ENCODE peak calls at places on chromosomes 4 and X, in eight cellular contexts. L is Caco-2, R is heart left ventricle, F is Panc1, D is fibroblast of mammary gland, M is ovary, Q is adipocyte, J is OCI-LY7. N is an unnamed sample.

GRCh38 chr4:80507077-80507476 is 171.5 kb downstream of the CFAP299 start:
- DNase-seq in L (no peak), R (no peak), F (no peak), D (no peak), M (no peak), Q (no peak), J (peak; percentile 14), N (no peak)

GRCh38 chr4:176799653-176800052 is 6.9 kb upstream of the VEGFC start:
- DNase-seq in L (no peak), R (no peak), F (no peak), D (no peak), M (no peak), Q (no peak), J (no peak), N (no peak)

GRCh38 chrX:31837445-31837844 is 765.6 kb upstream of the FTHL17 start:
- DNase-seq in L (no peak), R (no peak), F (no peak), D (no peak), M (no peak), Q (no peak), J (no peak), N (no peak)

GRCh38 chr4:63232058-63232457 is 1177.2 kb downstream of the TECRL start:
- DNase-seq in L (no peak), R (no peak), F (no peak), D (no peak), M (no peak), Q (no peak), J (no peak), N (no peak)

GRCh38 chrX:69285881-69286545 is 120.8 kb upstream of the PJA1 start:
- DNase-seq in L (peak; percentile 37), R (peak; percentile 57), F (no peak), D (peak; percentile 25), M (peak; percentile 88), Q (peak; percentile 59), J (peak; percentile 49), N (peak; percentile 21)

GRCh38 chr4:166527500-166527899 is 654.5 kb downstream of the TLL1 start:
- DNase-seq in L (no peak), R (no peak), F (no peak), D (peak; percentile 59), M (no peak), Q (peak; percentile 18), J (no peak), N (peak; percentile 63)

GRCh38 chr4:12231098-12231497 is 802.4 kb upstream of the HS3ST1 start:
- DNase-seq in L (no peak), R (no peak), F (no peak), D (no peak), M (no peak), Q (no peak), J (no peak), N (no peak)

GRCh38 chr4:16597829-16598228 is 300.6 kb downstream of the LDB2 start:
- DNase-seq in L (no peak), R (no peak), F (no peak), D (peak; percentile 23), M (no peak), Q (peak; percentile 37), J (no peak), N (peak; percentile 52)

GRCh38 chr4:168766537-168767316 is 243.3 kb downstream of the CBR4 start:
- DNase-seq in L (no peak), R (no peak), F (no peak), D (peak; percentile 88), M (no peak), Q (peak; percentile 71), J (no peak), N (peak; percentile 73)

GRCh38 chr4:52619591-52619931 is 39.5 kb downstream of the USP46 start:
- DNase-seq in L (no peak), R (no peak), F (no peak), D (no peak), M (no peak), Q (no peak), J (no peak), N (no peak)

GRCh38 chr4:13173974-13174373 is 310.2 kb downstream of the RAB28 start:
- DNase-seq in L (no peak), R (peak; percentile 59), F (no peak), D (peak; percentile 74), M (no peak), Q (no peak), J (no peak), N (no peak)

GRCh38 chr4:153465922-153466636 is at the start of gene TMEM131L:
- DNase-seq in L (peak; percentile 77), R (peak; percentile 82), F (no peak), D (peak; percentile 47), M (peak; percentile 74), Q (peak; percentile 86), J (peak; percentile 88), N (peak; percentile 64)

GRCh38 chr4:47386592-47387235 is 76.8 kb downstream of the COMMD8 start:
- DNase-seq in L (no peak), R (no peak), F (no peak), D (no peak), M (no peak), Q (no peak), J (no peak), N (no peak)

GRCh38 chr4:47386146-47386545 is 77.4 kb downstream of the COMMD8 start:
- DNase-seq in L (no peak), R (no peak), F (no peak), D (no peak), M (no peak), Q (no peak), J (no peak), N (no peak)

GRCh38 chr4:47391256-47391655 is 72.2 kb downstream of the COMMD8 start:
- DNase-seq in L (no peak), R (no peak), F (no peak), D (no peak), M (no peak), Q (no peak), J (no peak), N (no peak)

DNA sequence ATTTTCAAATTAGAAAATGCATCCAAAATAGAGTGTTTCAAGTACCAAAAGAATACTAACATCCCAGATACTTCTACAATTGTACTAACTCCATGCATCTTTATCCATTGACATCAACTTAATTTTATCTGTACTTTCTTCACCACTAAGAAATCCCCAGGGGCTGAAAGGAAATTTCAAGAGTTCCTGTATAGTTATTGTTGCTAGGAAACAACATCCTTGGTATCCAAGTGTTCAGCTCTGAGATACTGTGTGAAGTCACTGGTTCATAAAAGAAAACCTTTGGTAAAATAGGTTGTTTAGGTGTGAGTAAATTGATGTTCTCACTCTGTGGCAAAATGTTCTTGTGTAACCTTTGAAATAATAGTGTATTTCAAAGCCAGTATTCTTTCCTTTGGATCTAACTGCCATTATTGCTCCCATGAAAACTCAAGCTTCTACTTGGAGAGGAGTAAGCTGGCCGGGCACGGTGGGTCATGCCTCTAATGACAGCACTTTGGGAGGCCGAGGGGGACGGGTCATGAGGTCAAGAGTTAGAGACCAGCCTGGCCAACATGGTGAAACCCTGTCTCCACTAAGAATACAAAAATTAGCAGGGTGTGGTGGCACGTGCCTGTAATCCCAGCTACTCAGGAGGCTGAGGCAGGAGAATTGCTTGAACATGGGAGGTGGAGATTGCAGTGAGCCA is 72.9 kb downstream of the COMMD8 start:
- DNase-seq in L (no peak), R (no peak), F (no peak), D (no peak), M (no peak), Q (no peak), J (no peak), N (peak; percentile 48)
- H3K4me3 ChIP-seq in L (no peak overlapping the region), R (no peak overlapping the region), F (no peak overlapping the region), D (no peak overlapping the region), M (no peak overlapping the region), Q (no peak overlapping the region), J (no peak overlapping the region), N (no peak overlapping the region)

DNA sequence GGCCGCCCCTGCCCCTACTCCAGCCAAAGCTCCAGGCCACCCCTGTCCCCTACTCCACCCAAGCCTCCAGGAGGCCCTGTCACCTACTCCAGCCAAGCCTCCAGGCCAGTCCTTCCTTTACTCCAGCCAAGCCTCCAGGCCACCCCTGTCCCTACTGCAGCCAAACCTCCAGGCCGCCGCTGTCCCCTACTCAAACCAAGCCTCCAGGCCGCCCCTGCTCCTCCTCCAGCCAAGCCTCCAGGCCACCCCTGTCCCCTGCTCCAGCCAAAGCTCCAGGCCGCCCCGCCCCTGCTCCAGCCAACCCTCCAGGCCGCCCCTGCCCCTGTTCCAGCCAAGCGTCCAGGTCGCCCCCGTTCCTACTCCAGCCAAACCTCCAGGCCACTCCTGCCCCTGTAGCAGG is 5.1 kb upstream of the ASMT start:
- DNase-seq in L (no peak), R (no peak), F (no peak), D (no peak), M (no peak), Q (no peak), J (no peak), N (no peak)
- H3K4me3 ChIP-seq in L (no peak overlapping the region), R (no peak overlapping the region), F (no peak overlapping the region), D (no peak overlapping the region), M (no peak overlapping the region), Q (no peak overlapping the region), J (no peak overlapping the region), N (no peak overlapping the region)

GRCh38 chr4:105555409-105555808 is 3.0 kb downstream of the ARHGEF38 start:
- DNase-seq in L (no peak), R (no peak), F (no peak), D (no peak), M (no peak), Q (no peak), J (no peak), N (no peak)
- H3K4me3 ChIP-seq in L (no peak overlapping the region), R (no peak overlapping the region), F (no peak overlapping the region), D (no peak overlapping the region), M (no peak overlapping the region), Q (no peak overlapping the region), J (no peak overlapping the region), N (no peak overlapping the region)

DNA sequence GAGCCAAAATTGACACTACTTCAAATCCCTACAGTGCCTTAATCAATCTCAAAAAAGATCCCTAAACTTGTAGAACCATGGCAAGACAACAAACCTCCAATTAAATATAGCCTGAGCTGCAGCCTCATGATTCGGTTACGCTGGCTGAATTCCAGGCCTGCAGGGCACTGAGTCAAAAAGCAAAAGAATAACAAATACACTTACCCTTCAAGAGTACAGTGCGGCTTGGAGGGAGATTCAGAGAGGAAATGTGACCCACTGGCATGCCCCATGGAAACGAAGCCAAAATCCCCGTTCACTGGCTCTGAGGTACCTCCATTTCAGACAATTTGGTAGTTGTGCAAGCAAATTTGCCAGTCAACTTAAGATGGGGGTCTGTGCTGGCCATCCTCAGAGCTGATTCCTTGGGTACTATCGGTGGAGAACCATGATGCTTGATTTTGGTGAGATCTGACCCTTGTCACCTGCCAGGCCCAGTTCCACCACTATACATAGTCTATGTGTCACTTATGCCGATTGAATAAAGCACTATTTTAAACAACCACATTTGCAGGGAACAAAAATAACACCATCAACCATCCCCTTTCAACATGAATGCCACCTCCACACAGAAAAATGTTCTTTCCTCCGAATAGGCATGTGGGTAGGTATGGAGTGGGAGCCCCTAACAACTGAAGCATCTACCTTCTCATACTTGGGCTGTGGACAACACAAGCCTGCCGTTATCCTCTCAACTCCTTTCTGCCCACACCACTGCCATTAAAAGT is 2.1 kb downstream of the C4orf54 start:
- DNase-seq in L (no peak), R (peak; percentile 59), F (no peak), D (peak; percentile 35), M (peak; percentile 78), Q (peak; percentile 83), J (no peak), N (peak; percentile 31)
- H3K4me3 ChIP-seq in L (no peak overlapping the region), R (no peak overlapping the region), F (no peak overlapping the region), D (no peak overlapping the region), M (no peak overlapping the region), Q (no peak overlapping the region), J (no peak overlapping the region), N (no peak overlapping the region)

DNA sequence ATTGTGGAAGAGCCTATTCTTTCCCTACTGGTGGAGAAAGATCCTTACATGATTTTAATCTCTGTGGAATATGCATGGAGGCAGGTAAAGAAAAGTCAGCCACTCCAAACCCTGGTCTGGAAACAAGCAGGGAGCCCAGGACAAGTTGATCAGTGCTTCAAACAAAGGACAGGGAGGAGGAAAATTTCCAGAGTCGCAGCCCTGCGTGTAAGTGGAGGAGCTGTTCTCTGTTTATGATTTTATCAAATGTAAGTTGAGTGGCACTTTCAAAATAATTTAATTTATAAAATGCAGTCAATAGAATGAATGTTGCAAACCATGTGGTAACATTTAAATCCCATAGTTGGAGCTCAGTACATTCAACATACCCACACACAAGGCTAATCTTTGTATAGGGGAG is 57.0 kb downstream of the SLC34A2 start:
- DNase-seq in L (no peak), R (no peak), F (no peak), D (no peak), M (no peak), Q (no peak), J (no peak), N (no peak)
- H3K4me3 ChIP-seq in L (no peak overlapping the region), R (no peak overlapping the region), F (no peak overlapping the region), D (no peak overlapping the region), M (no peak overlapping the region), Q (no peak overlapping the region), J (no peak overlapping the region), N (no peak overlapping the region)

N was measured in choroid plexus epithelial cell.